ENCODE peak calls at places on chromosomes 4 and X, in four cellular contexts. J is mesendoderm, E is IMR-90, U is neuronal stem cell. I is an unnamed sample.

GRCh38 chrX:141341341-141341740 is 99.0 kb upstream of the SPANXC start:
- DNase-seq in J (no peak), E (peak; percentile 83), U (no peak), I (no peak)

GRCh38 chrX:41334866-41335589 is 1.1 kb downstream of the DDX3X start:
- DNase-seq in J (peak; percentile 59), E (peak; percentile 62), U (no peak), I (peak; percentile 56)

GRCh38 chrX:54786972-54787371 is 11.1 kb downstream of the ITIH6 start:
- DNase-seq in J (peak; percentile 44), E (no peak), U (no peak), I (peak; percentile 46)

GRCh38 chrX:1395646-1396216 is 3.8 kb upstream of the SLC25A6 start:
- DNase-seq in J (no peak), E (no peak), U (no peak), I (no peak)

GRCh38 chr4:73894021-73894420 is 24.8 kb downstream of the CXCL1 start:
- DNase-seq in J (peak; percentile 18), E (peak; percentile 18), U (no peak), I (no peak)

GRCh38 chr4:158295053-158295452 is 84.8 kb downstream of the TMEM144 start:
- DNase-seq in J (no peak), E (no peak), U (no peak), I (no peak)

GRCh38 chr4:25345880-25346279 is 31.2 kb upstream of the ANAPC4 start:
- DNase-seq in J (no peak), E (no peak), U (no peak), I (no peak)

GRCh38 chr4:71206763-71207162 is 132.1 kb upstream of the SLC4A4 start:
- DNase-seq in J (no peak), E (peak; percentile 93), U (no peak), I (no peak)

GRCh38 chr4:25817059-25817681 is 45.6 kb downstream of the SEL1L3 start:
- DNase-seq in J (no peak), E (peak; percentile 86), U (no peak), I (no peak)

GRCh38 chrX:152926279-152926678 is 28.4 kb downstream of the ZNF185 start:
- DNase-seq in J (peak; percentile 86), E (peak; percentile 70), U (peak; percentile 38), I (peak; percentile 76)

GRCh38 chr4:71147261-71147660 is 153.8 kb downstream of the DCK start:
- DNase-seq in J (no peak), E (peak; percentile 45), U (no peak), I (no peak)

GRCh38 chr4:122921971-122922876 is at the start of gene NUDT6:
- DNase-seq in J (peak; percentile 84), E (peak; percentile 69), U (peak; percentile 60), I (peak; percentile 68)

GRCh38 chr4:151173751-151174325 is 74.4 kb downstream of the RPS3A start:
- DNase-seq in J (no peak), E (peak; percentile 16), U (no peak), I (no peak)

GRCh38 chrX:154412468-154412867 is 1.1 kb downstream of the TAFAZZIN start:
- DNase-seq in J (no peak), E (no peak), U (no peak), I (no peak)

GRCh38 chrX:69298466-69299140 is 133.3 kb upstream of the PJA1 start:
- DNase-seq in J (no peak), E (peak; percentile 4), U (no peak), I (no peak)

GRCh38 chrX:16239211-16239610 is 71.9 kb downstream of the MAGEB17 start:
- DNase-seq in J (no peak), E (peak; percentile 88), U (no peak), I (no peak)

GRCh38 chr4:84870398-84871163 is 95.9 kb downstream of the WDFY3 start:
- DNase-seq in J (peak; percentile 99), E (peak; percentile 76), U (no peak), I (peak; percentile 70)

GRCh38 chr4:25160714-25161598 is 707 bp upstream of the SEPSECS start:
- DNase-seq in J (peak; percentile 76), E (no peak), U (no peak), I (no peak)

GRCh38 chr4:2953496-2953895 is 9.7 kb downstream of the NOP14 start:
- DNase-seq in J (no peak), E (no peak), U (no peak), I (no peak)

GRCh38 chr4:153790962-153791551 is 2.2 kb upstream of the SFRP2 start:
- DNase-seq in J (peak; percentile 89), E (no peak), U (peak; percentile 70), I (peak; percentile 91)

GRCh38 chrX:29237972-29238371 is 650.7 kb downstream of the IL1RAPL1 start:
- DNase-seq in J (no peak), E (peak; percentile 5), U (no peak), I (no peak)

DNA sequence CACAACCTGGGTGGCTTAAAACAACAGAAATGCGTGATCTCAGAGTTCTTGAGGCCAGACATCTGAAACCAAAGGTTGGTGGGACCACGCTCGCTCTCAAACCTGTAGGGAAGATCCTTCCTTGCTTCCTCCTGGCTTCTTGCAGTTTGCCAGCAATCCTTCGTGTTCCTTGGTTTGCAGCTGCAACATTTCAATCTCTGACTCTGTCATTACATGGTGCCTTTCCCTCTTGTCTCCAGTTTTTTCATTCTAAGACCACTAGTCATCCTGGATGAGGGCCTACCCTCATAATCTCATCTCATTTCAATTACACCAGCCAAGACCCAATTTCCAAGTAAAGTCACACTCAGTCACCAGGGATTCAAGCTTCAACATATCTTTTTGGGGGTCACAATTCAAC is 388.0 kb downstream of the GPM6A start:
- DNase-seq in J (no peak), E (peak; percentile 31), U (no peak), I (no peak)
- H4K8ac ChIP-seq in J (no peak overlapping the region), E (peak overlapping the region; percentile 51), U (no peak overlapping the region), I (no peak overlapping the region)

GRCh38 chr4:186002853-186003252 is 66.1 kb upstream of the TLR3 start:
- DNase-seq in J (peak; percentile 13), E (no peak), U (no peak), I (no peak)
- H4K8ac ChIP-seq in J (no peak overlapping the region), E (no peak overlapping the region), U (no peak overlapping the region), I (no peak overlapping the region)

GRCh38 chr4:155603360-155603891 is 63.2 kb upstream of the GUCY1A1 start:
- DNase-seq in J (no peak), E (no peak), U (no peak), I (no peak)

GRCh38 chr4:155602351-155603140 is 64.1 kb upstream of the GUCY1A1 start:
- DNase-seq in J (peak; percentile 33), E (no peak), U (no peak), I (no peak)

GRCh38 chr4:155608231-155608885 is 58.3 kb upstream of the GUCY1A1 start:
- DNase-seq in J (peak; percentile 4), E (peak; percentile 21), U (no peak), I (no peak)

GRCh38 chr4:155609455-155610059 is 57.1 kb upstream of the GUCY1A1 start:
- DNase-seq in J (no peak), E (peak; percentile 41), U (no peak), I (no peak)

DNA sequence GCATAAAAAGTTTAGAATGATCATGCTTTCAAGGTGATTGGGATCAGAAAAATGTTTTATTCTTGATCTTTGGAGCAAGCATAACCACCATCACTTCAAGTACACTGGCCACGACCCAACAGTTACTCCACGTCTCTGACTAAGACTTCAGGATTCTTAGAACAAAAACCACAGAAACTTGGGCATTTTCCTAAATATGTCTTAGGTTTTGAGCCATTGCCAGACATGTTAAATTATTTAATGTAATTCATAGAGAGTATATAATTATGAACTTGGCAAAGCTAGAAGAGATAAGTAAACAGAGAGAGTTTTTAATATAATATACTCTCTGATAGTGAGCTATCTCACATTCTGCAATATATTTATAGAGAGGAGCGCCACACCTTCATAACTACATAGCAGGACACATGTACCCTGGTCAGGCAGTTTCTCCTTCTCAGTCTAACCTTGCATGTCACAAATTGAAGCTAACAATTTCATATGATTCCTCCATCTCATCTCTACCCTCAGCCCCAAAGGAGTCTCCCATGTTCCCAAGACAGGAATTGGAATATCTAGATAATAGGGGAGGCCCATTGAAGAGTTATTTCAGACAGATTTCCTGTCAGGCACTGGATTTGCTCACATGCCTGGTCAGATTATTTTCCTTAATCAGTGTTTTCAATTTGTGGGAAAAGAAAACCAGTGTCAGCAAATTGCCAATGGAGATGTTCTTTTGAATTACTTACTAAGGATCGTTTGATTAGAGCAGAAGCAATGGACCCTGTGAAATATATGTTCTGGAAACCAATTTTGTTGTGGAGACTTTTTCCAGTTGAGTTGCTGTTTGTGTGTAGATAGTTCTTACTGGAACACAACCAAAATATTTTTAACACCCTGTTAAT is 61.7 kb upstream of the GUCY1A1 start:
- DNase-seq in J (no peak), E (peak; percentile 93), U (no peak), I (no peak)
- H4K8ac ChIP-seq in J (no peak overlapping the region), E (no peak overlapping the region), U (no peak overlapping the region), I (no peak overlapping the region)

GRCh38 chr4:110612631-110613269 is 10.1 kb downstream of the PITX2 start:
- DNase-seq in J (peak; percentile 62), E (no peak), U (peak; percentile 5), I (no peak)

GRCh38 chr4:110610620-110610939 is 12.3 kb downstream of the PITX2 start:
- DNase-seq in J (peak; percentile 60), E (no peak), U (no peak), I (no peak)

GRCh38 chr4:110610940-110611785 is 11.7 kb downstream of the PITX2 start:
- DNase-seq in J (peak; percentile 47), E (no peak), U (peak; percentile 20), I (no peak)

GRCh38 chr4:110613710-110614109 is 9.2 kb downstream of the PITX2 start:
- DNase-seq in J (peak; percentile 68), E (no peak), U (no peak), I (no peak)

GRCh38 chr4:110611968-110612447 is 10.9 kb downstream of the PITX2 start:
- DNase-seq in J (peak; percentile 34), E (no peak), U (no peak), I (no peak)
- H4K8ac ChIP-seq in J (no peak overlapping the region), E (no peak overlapping the region), U (no peak overlapping the region), I (no peak overlapping the region)

I was measured in H9.